ENCODE peak calls at places on chromosomes 1 and 21, in five cellular contexts. J is choroid plexus epithelial cell, A is fibroblast of the aortic adventitia, C is A549, V is psoas muscle. Y is an unnamed sample.

GRCh38 chr1:12126781-12127180 is 40.0 kb upstream of the TNFRSF1B start:
- DNase-seq in A (no peak), V (no peak), J (no peak), C (no peak), Y (no peak)

GRCh38 chr1:21534674-21535378 is 25.6 kb downstream of the ALPL start:
- DNase-seq in C (peak), J (peak), V (no peak), A (peak), Y (peak)

GRCh38 chr1:161096015-161096414 is 2.1 kb upstream of the KLHDC9 start:
- DNase-seq in J (no peak), C (no peak), V (peak), A (no peak), Y (no peak)

GRCh38 chr1:5254131-5254725 is 599.8 kb downstream of the AJAP1 start:
- DNase-seq in A (no peak), C (no peak), V (no peak), J (no peak), Y (no peak)

GRCh38 chr1:101975371-101975770 is 21.4 kb downstream of the OLFM3 start:
- DNase-seq in C (no peak), A (no peak), V (no peak), J (no peak), Y (no peak)

GRCh38 chr1:53583021-53583902 is 124.1 kb downstream of the DMRTB1 start:
- DNase-seq in J (no peak), V (no peak), C (no peak), A (peak), Y (no peak)

GRCh38 chr1:230706020-230706699 is 7.8 kb downstream of the AGT start:
- DNase-seq in V (no peak), C (no peak), J (no peak), A (no peak), Y (no peak)

GRCh38 chr1:17919525-17920439 is 164.6 kb downstream of the ACTL8 start:
- DNase-seq in V (no peak), C (peak), J (peak), A (peak), Y (peak)

GRCh38 chr1:228554107-228554506 is 66.9 kb downstream of the RNF187 start:
- DNase-seq in A (no peak), C (no peak), J (no peak), V (no peak), Y (no peak)

GRCh38 chr1:23423415-23424170 is 955 bp downstream of the TCEA3 start:
- DNase-seq in A (no peak), J (no peak), C (no peak), V (peak), Y (no peak)

GRCh38 chr1:19374926-19375325 is 62.8 kb downstream of the SLC66A1 start:
- DNase-seq in V (no peak), C (no peak), A (no peak), J (no peak), Y (no peak)

GRCh38 chr1:244965182-244965581 is 100.8 kb upstream of the HNRNPU start:
- DNase-seq in C (no peak), J (no peak), V (no peak), A (no peak), Y (no peak)

GRCh38 chr1:167493372-167493771 is 25.0 kb downstream of the CD247 start:
- DNase-seq in J (no peak), A (no peak), C (no peak), V (no peak), Y (no peak)

GRCh38 chr1:11707621-11708276 is 16.2 kb downstream of the DRAXIN start:
- DNase-seq in A (no peak), J (no peak), V (peak), C (no peak), Y (no peak)

GRCh38 chr1:242147096-242147976 is 148.4 kb upstream of the MAP1LC3C start:
- DNase-seq in J (peak), A (no peak), V (no peak), C (peak), Y (peak)

GRCh38 chr1:193321242-193321842 is 134.9 kb upstream of the B3GALT2 start:
- DNase-seq in C (no peak), J (peak), V (no peak), A (peak), Y (peak)

GRCh38 chr1:67710417-67710816 is 25.4 kb downstream of the GADD45A start:
- DNase-seq in V (no peak), J (peak), A (peak), C (no peak), Y (peak)

GRCh38 chr1:197413564-197413963 is 145.5 kb downstream of the CRB1 start:
- DNase-seq in C (no peak), A (no peak), J (no peak), V (no peak), Y (no peak)

GRCh38 chr21:29737188-29737587 is 202.6 kb downstream of the GRIK1 start:
- DNase-seq in A (peak), V (no peak), C (no peak), J (peak), Y (no peak)

GRCh38 chr1:113255038-113255727 is 135.1 kb upstream of the MAGI3 start:
- DNase-seq in A (no peak), V (no peak), C (no peak), J (no peak), Y (no peak)

GRCh38 chr1:190477687-190478192 is at the start of gene BRINP3:
- DNase-seq in C (no peak), V (no peak), A (peak), J (no peak), Y (peak)

GRCh38 chr1:164895026-164895907 is 336.3 kb downstream of the PBX1 start:
- DNase-seq in J (no peak), C (no peak), A (no peak), V (no peak), Y (no peak)

GRCh38 chr1:226438007-226438406 is 30.1 kb upstream of the PARP1 start:
- DNase-seq in A (peak), C (peak), J (peak), V (no peak), Y (no peak)
- H3K4me3 ChIP-seq in A (no peak), C (no peak), J (no peak), V (no peak), Y (no peak)

GRCh38 chr1:64663654-64664053 is 81.2 kb upstream of the RAVER2 start:
- DNase-seq in C (peak), A (no peak), V (no peak), J (peak), Y (peak)
- TF ChIP-seq CTCF in C (no peak), A (no peak), V (no peak), J (peak), Y (peak)

DNA sequence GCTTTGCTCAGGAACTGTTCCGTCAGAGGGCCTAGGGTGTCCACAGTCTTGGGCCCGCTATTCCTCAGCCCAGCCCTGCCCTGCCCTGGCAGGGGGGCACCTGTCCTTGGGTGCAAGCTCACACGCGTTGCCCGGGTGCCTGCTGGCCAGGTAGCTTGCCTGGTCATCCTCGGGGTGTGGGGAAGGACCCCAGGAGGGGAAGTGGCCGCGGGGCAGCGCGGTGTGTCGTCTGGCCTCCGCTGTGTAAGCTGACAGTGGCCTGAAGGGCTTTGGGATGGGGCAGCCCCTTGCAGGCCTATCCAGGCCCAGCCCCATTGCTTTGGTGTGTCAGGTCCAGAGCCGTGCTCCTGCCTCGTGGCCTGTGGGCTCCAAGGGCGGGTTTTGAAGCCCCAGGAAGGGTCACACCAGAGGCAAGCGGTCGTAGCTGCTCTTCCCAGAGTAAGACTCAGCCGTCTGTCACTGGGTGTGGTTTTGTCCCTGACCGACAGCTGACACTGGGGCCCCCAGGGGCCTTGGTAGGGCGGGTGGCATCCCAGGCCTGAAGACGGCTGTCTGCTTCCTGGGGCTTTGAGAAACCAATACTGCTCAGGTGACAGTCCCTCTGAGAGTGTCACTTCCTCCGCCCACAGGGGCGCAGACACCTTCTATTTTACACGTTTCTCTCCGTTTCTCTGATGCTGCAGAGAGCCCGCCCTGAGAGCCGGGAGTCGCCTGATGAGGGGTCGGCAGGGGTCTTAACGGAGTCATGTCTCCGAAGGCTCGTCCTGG is 72.1 kb downstream of the SKI start:
- DNase-seq in C (no peak), A (no peak), V (no peak), J (no peak), Y (no peak)
- H3K4me3 ChIP-seq in C (no peak), A (peak), V (peak), J (no peak), Y (no peak)

DNA sequence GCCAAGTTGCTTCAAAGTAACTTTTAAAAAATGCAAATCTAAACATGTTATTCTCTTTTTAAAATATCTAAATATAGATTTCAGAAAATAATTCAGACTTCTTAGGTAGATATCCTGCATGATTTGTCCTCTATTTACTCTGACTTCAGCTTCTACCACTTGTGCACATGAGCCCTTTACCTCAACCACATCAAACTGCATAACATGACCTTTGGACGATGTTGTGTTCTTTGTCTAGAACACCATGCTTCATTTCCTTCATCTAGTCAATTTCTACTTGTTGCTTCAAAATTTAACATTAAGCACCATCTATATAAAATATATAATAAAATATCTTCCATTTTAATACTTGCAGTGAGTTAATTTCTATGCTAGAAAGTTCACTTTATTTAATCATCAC is 96.9 kb downstream of the PLPP3 start:
- DNase-seq in C (no peak), A (no peak), V (no peak), J (no peak), Y (no peak)
- TF ChIP-seq CTCF in C (no peak), A (no peak), V (no peak), J (no peak), Y (no peak)

GRCh38 chr1:221829327-221830011 is 87.6 kb upstream of the DUSP10 start:
- DNase-seq in J (peak), V (no peak), A (peak), C (peak), Y (peak)
- H3K4me3 ChIP-seq in J (peak), V (no peak), A (no peak), C (no peak), Y (no peak)

GRCh38 chr1:8717148-8717547 is 100.3 kb downstream of the RERE start:
- DNase-seq in J (no peak), A (no peak), C (no peak), V (no peak), Y (no peak)

GRCh38 chr1:8716238-8716637 is 101.2 kb downstream of the RERE start:
- DNase-seq in V (no peak), A (no peak), J (no peak), C (no peak), Y (no peak)

GRCh38 chr1:8721681-8722324 is 95.6 kb downstream of the RERE start:
- DNase-seq in J (peak), A (no peak), C (no peak), V (no peak), Y (no peak)

GRCh38 chr1:8720347-8720746 is 97.1 kb downstream of the RERE start:
- DNase-seq in V (no peak), C (no peak), A (no peak), J (no peak), Y (no peak)

DNA sequence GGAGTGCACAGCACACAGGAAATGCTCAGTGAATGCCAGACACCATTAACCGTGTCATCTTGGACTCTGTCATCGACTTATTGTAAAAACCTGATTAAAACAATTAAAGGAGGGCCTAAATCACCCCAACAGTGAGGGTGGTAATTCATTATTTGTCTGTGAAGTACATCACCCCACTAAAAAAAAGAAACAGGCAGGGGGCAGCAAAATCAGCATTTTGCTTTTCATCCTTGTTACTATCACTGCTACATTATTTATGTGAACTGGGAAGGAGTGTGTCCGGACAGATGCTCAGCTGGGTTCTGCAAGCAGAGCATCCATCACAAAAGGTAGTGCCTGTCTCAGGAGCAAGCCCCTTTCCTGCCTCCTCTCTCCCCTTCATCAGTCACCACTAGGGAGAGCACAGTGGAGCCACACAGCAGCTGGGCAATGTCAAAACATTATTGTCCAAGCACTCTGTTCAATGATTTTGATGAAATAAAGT is 98.5 kb downstream of the RERE start:
- DNase-seq in A (peak), V (no peak), C (no peak), J (peak), Y (no peak)
- TF ChIP-seq CTCF in A (peak), V (no peak), C (peak), J (peak), Y (peak)

GRCh38 chr1:92340154-92340553 is 41.3 kb downstream of the RPAP2 start:
- DNase-seq in V (no peak), A (no peak), C (no peak), J (no peak), Y (no peak)

GRCh38 chr1:92342401-92342800 is 43.5 kb downstream of the RPAP2 start:
- DNase-seq in V (no peak), A (no peak), C (no peak), J (no peak), Y (no peak)

GRCh38 chr1:92343061-92343460 is 44.2 kb downstream of the RPAP2 start:
- DNase-seq in V (no peak), A (peak), J (peak), C (no peak), Y (no peak)
- H3K4me3 ChIP-seq in V (no peak), A (no peak), J (no peak), C (no peak), Y (no peak)

GRCh38 chr1:70140894-70141293 is 64.5 kb downstream of the LRRC40 start:
- DNase-seq in C (no peak), A (peak), J (peak), V (no peak), Y (no peak)

GRCh38 chr1:70140343-70140742 is 65.0 kb downstream of the LRRC40 start:
- DNase-seq in V (no peak), C (no peak), J (peak), A (peak), Y (peak)

GRCh38 chr1:70142120-70142519 is 63.3 kb downstream of the LRRC40 start:
- DNase-seq in C (no peak), A (peak), J (peak), V (no peak), Y (peak)

GRCh38 chr1:70146488-70146887 is 58.9 kb downstream of the LRRC40 start:
- DNase-seq in A (no peak), V (no peak), C (no peak), J (peak), Y (peak)

DNA sequence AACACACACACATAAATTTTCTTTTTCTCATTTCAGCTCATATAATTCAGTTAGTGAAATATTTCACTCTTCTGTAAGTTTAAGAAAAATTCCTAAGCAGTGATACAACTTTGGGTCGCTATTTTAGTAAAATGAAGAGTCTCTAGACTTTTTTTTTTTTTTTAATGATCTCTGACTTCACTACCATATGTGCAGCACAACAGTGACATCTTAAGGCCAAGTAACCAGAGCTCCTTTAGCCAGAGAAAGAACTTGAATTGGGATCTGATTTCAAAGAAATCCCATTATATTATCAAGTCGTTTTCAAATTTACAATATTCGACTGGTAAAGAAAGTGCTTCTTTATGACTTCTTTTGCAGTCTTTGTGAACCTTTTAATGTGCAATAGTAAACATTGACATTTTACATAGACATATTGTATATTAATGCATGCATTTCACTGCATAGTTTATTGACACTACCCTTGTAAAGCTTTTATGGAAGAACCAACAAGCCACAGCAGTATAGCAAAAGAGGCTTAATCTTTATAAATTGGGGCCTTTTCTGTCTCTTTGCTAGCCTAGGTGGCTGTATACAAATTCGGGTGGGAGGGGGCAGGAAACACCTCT is 62.2 kb downstream of the LRRC40 start:
- DNase-seq in C (no peak), A (peak), V (no peak), J (peak), Y (peak)
- TF ChIP-seq CTCF in C (no peak), A (peak), V (peak), J (peak), Y (peak)

GRCh38 chr1:212981025-212981495 is 30.7 kb downstream of the VASH2 start:
- DNase-seq in V (peak), A (no peak), J (no peak), C (peak), Y (no peak)

GRCh38 chr1:212984522-212985291 is 31.0 kb downstream of the ANGEL2 start:
- DNase-seq in C (no peak), A (no peak), J (no peak), V (no peak), Y (no peak)

GRCh38 chr1:212981571-212982328 is 31.4 kb downstream of the VASH2 start:
- DNase-seq in C (no peak), V (peak), A (no peak), J (no peak), Y (no peak)

GRCh38 chr1:212982430-212983152 is 32.2 kb downstream of the VASH2 start:
- DNase-seq in J (no peak), C (no peak), A (peak), V (peak), Y (no peak)

DNA sequence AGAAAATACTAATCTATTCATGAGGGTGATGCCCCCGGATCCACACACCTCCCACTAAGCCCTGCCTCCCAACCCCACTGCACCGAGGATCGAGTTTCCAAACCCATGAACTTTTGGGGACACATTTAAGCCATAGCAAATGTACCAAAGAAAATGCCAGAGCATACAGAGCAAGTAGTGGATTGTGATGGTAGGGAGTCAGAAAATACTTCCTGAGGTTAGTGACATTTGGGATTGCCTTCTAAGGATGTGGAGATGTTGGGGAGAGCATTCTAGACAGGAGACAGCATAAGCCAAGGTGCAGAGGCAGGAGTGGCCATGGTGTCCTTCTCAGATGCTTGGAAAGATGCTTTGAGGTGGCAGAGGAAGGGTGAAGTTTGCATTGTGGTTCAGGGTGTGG is 32.2 kb downstream of the ANGEL2 start:
- DNase-seq in V (no peak), A (no peak), C (no peak), J (no peak), Y (no peak)
- H3K4me3 ChIP-seq in V (no peak), A (no peak), C (no peak), J (no peak), Y (no peak)